ENCODE peak calls at places on chromosomes 6 and 20, in eight cellular contexts. I is prostate gland, C is NCI-H1105, D is iPS DF 19.7, V is NCI-H2029, Y is myocyte, K is mesendoderm, S is HepG2. J is an unnamed sample.
A peak's percentile ranks its signal among the peaks of the same experiment; 100 is the strongest.

GRCh38 chr6:43698584-43699349 is 11.2 kb upstream of the MRPS18A start:
- DNase-seq in I (no peak), C (no peak), D (no peak), V (peak; percentile 78), Y (peak; percentile 84), K (peak; percentile 34), S (no peak), J (no peak)

GRCh38 chr6:1110164-1110563 is 201.7 kb upstream of the FOXQ1 start:
- DNase-seq in I (no peak), C (no peak), D (no peak), V (no peak), Y (no peak), K (no peak), S (peak; percentile 49), J (no peak)

GRCh38 chr6:50380409-50381105 is 330.8 kb upstream of the DEFB112 start:
- DNase-seq in I (no peak), C (no peak), D (no peak), V (no peak), Y (no peak), K (no peak), S (no peak), J (no peak)

GRCh38 chr20:44219287-44219686 is 8.7 kb upstream of the OSER1 start:
- DNase-seq in I (no peak), C (no peak), D (no peak), V (no peak), Y (no peak), K (no peak), S (no peak), J (no peak)

GRCh38 chr6:19024737-19025136 is 637.6 kb downstream of the RNF144B start:
- DNase-seq in I (peak; percentile 30), C (peak; percentile 49), D (peak; percentile 56), V (peak; percentile 71), Y (no peak), K (peak; percentile 83), S (peak; percentile 30), J (no peak)

GRCh38 chr20:57388953-57389694 is 2.1 kb upstream of the RBM38 start:
- DNase-seq in I (peak; percentile 77), C (no peak), D (peak; percentile 23), V (peak; percentile 36), Y (peak; percentile 62), K (peak; percentile 80), S (peak; percentile 56), J (peak; percentile 34)

GRCh38 chr20:3404402-3404801 is 3.1 kb downstream of the DNAAF9 start:
- DNase-seq in I (no peak), C (no peak), D (no peak), V (no peak), Y (no peak), K (no peak), S (no peak), J (no peak)

GRCh38 chr20:45092898-45093297 is 8.0 kb downstream of the KCNS1 start:
- DNase-seq in I (no peak), C (no peak), D (no peak), V (no peak), Y (no peak), K (no peak), S (no peak), J (no peak)

GRCh38 chr6:38508894-38509293 is 130.8 kb downstream of the BTBD9 start:
- DNase-seq in I (no peak), C (no peak), D (no peak), V (peak; percentile 60), Y (no peak), K (peak; percentile 47), S (peak; percentile 20), J (no peak)

GRCh38 chr20:40233401-40233800 is 455.6 kb downstream of the MAFB start:
- DNase-seq in I (no peak), C (no peak), D (no peak), V (no peak), Y (no peak), K (no peak), S (no peak), J (no peak)

GRCh38 chr6:142334294-142334693 is 32.5 kb downstream of the ADGRG6 start:
- DNase-seq in I (no peak), C (no peak), D (no peak), V (no peak), Y (no peak), K (no peak), S (no peak), J (no peak)

GRCh38 chr6:47181681-47182080 is 128.0 kb downstream of the TNFRSF21 start:
- DNase-seq in I (no peak), C (no peak), D (no peak), V (no peak), Y (no peak), K (no peak), S (no peak), J (no peak)

GRCh38 chr6:157054531-157054979 is 268.8 kb downstream of the TMEM242 start:
- DNase-seq in I (no peak), C (no peak), D (no peak), V (no peak), Y (no peak), K (no peak), S (no peak), J (no peak)

GRCh38 chr20:10788055-10788454 is 114.3 kb upstream of the JAG1 start:
- DNase-seq in I (no peak), C (no peak), D (no peak), V (no peak), Y (no peak), K (no peak), S (no peak), J (no peak)

GRCh38 chr6:78947962-78948361 is 80.6 kb downstream of the IRAK1BP1 start:
- DNase-seq in I (no peak), C (no peak), D (no peak), V (no peak), Y (peak; percentile 5), K (no peak), S (no peak), J (no peak)

GRCh38 chr6:90993771-90994170 is 406.9 kb upstream of the MAP3K7 start:
- DNase-seq in I (no peak), C (no peak), D (no peak), V (no peak), Y (no peak), K (no peak), S (no peak), J (no peak)